ENCODE peak calls at places on chromosomes 1 and 21, in four cellular contexts. C is HCT116, T is GM12891, X is K562. I is an unnamed sample.

GRCh38 chr1:198598796-198599321 is 40.0 kb upstream of the PTPRC start:
- DNase-seq in C (no peak), T (no peak), X (peak; percentile 63), I (no peak)

GRCh38 chr1:178065250-178065649 is 28.7 kb upstream of the RASAL2 start:
- DNase-seq in C (no peak), T (no peak), X (no peak), I (no peak)

GRCh38 chr1:164930241-164930640 is 371.3 kb downstream of the PBX1 start:
- DNase-seq in C (no peak), T (no peak), X (no peak), I (no peak)

GRCh38 chr21:41032536-41032935 is 135.4 kb upstream of the BACE2 start:
- DNase-seq in C (no peak), T (no peak), X (no peak), I (no peak)

GRCh38 chr1:206415913-206416312 is 54.4 kb upstream of the IKBKE start:
- DNase-seq in C (no peak), T (no peak), X (no peak), I (no peak)

GRCh38 chr1:98870959-98871903 is 133.4 kb downstream of the PLPPR5 start:
- DNase-seq in C (no peak), T (peak; percentile 12), X (no peak), I (peak; percentile 90)

GRCh38 chr1:66552829-66553228 is 18.9 kb downstream of the SGIP1 start:
- DNase-seq in C (no peak), T (no peak), X (no peak), I (no peak)

GRCh38 chr1:204633665-204634064 is 51.9 kb downstream of the LRRN2 start:
- DNase-seq in C (no peak), T (no peak), X (no peak), I (no peak)

GRCh38 chr1:215568287-215568692 is 1.2 kb downstream of the KCTD3 start:
- DNase-seq in C (no peak), T (peak; percentile 18), X (peak; percentile 72), I (no peak)

GRCh38 chr1:16986596-16987361 is 6.4 kb upstream of the MFAP2 start:
- DNase-seq in C (no peak), T (no peak), X (peak; percentile 71), I (no peak)

GRCh38 chr1:201272838-201273237 is 10.5 kb upstream of the PKP1 start:
- DNase-seq in C (no peak), T (no peak), X (no peak), I (no peak)

GRCh38 chr1:15168479-15168878 is 14.9 kb downstream of the TMEM51 start:
- DNase-seq in C (no peak), T (no peak), X (no peak), I (no peak)

GRCh38 chr1:109365642-109366204 is 32.0 kb downstream of the SORT1 start:
- DNase-seq in C (no peak), T (no peak), X (no peak), I (no peak)
- TF ChIP-seq POLR2AphosphoS5 in C (no peak), T (no peak), X (no peak), I (no peak)

GRCh38 chr1:2145946-2146835 is 48.4 kb downstream of the FAAP20 start:
- DNase-seq in C (no peak), T (no peak), X (no peak), I (peak; percentile 67)

GRCh38 chr1:2151252-2151651 is 43.3 kb downstream of the FAAP20 start:
- DNase-seq in C (no peak), T (no peak), X (no peak), I (peak; percentile 100)

GRCh38 chr1:2146836-2147517 is 47.6 kb downstream of the FAAP20 start:
- DNase-seq in C (no peak), T (no peak), X (no peak), I (no peak)

GRCh38 chr1:2150836-2151235 is 43.7 kb downstream of the FAAP20 start:
- DNase-seq in C (no peak), T (no peak), X (no peak), I (no peak)

DNA sequence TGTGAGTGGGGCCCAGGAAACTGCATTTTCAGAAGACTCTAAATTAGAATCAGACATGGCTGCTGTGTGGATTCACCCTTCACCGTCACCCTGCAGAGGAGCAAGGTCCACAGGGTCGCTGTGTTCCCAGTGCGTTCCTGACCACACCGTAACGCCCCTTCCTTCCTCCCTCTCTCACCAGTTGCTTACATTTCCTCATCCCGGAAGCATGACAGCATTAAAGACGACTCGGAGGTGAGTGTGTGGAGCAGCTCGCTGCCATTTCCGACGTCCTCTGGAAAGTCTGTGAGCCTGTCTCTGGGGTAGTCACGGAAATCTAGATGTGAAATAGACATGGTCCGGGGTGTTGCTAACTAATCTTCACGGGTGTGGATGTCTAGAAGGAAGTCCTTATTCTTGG is 45.9 kb downstream of the FAAP20 start:
- DNase-seq in C (no peak), T (no peak), X (no peak), I (peak; percentile 92)
- TF ChIP-seq POLR2AphosphoS5 in C (no peak), T (no peak), X (no peak), I (peak; percentile 84)

GRCh38 chr1:27102707-27103468 is 52.0 kb downstream of the SLC9A1 start:
- DNase-seq in C (no peak), T (peak; percentile 91), X (peak; percentile 86), I (peak; percentile 71)
- TF ChIP-seq POLR2AphosphoS5 in C (no peak), T (no peak), X (no peak), I (no peak)

GRCh38 chr21:15839026-15839425 is 109.2 kb downstream of the USP25 start:
- DNase-seq in C (no peak), T (no peak), X (no peak), I (no peak)

GRCh38 chr21:15841856-15842564 is 112.2 kb downstream of the USP25 start:
- DNase-seq in C (no peak), T (no peak), X (no peak), I (no peak)

GRCh38 chr21:15840406-15840805 is 110.6 kb downstream of the USP25 start:
- DNase-seq in C (no peak), T (no peak), X (no peak), I (no peak)

GRCh38 chr21:15839601-15840000 is 109.8 kb downstream of the USP25 start:
- DNase-seq in C (no peak), T (no peak), X (no peak), I (no peak)

GRCh38 chr21:15837603-15838002 is 107.8 kb downstream of the USP25 start:
- DNase-seq in C (no peak), T (no peak), X (no peak), I (no peak)
- TF ChIP-seq POLR2AphosphoS5 in C (no peak), T (no peak), X (no peak), I (no peak)

GRCh38 chr1:36400514-36400824 is 2.8 kb upstream of the LSM10 start:
- DNase-seq in C (no peak), T (no peak), X (no peak), I (no peak)

GRCh38 chr1:36401602-36402517 is 4.2 kb upstream of the LSM10 start:
- DNase-seq in C (no peak), T (no peak), X (no peak), I (no peak)

GRCh38 chr1:36397378-36398230 is at the start of gene LSM10:
- DNase-seq in C (peak; percentile 85), T (peak; percentile 89), X (peak; percentile 95), I (peak; percentile 94)

GRCh38 chr1:36398370-36398977 is 766 bp upstream of the LSM10 start:
- DNase-seq in C (no peak), T (no peak), X (no peak), I (no peak)

GRCh38 chr1:36400825-36401601 is 3.3 kb upstream of the LSM10 start:
- DNase-seq in C (peak; percentile 95), T (peak; percentile 59), X (peak; percentile 86), I (peak; percentile 96)
- TF ChIP-seq POLR2AphosphoS5 in C (peak; percentile 97), T (peak; percentile 85), X (peak; percentile 77), I (peak; percentile 95)

GRCh38 chr1:218347713-218348627 is 2.8 kb downstream of the TGFB2 start:
- DNase-seq in C (no peak), T (no peak), X (no peak), I (no peak)
- TF ChIP-seq POLR2AphosphoS5 in C (no peak), T (no peak), X (no peak), I (no peak)

GRCh38 chr1:25821630-25822091 is 1.9 kb downstream of the MTFR1L start:
- DNase-seq in C (no peak), T (no peak), X (no peak), I (no peak)
- TF ChIP-seq POLR2AphosphoS5 in C (no peak), T (no peak), X (no peak), I (no peak)

GRCh38 chr21:44962481-44962966 is 22.7 kb downstream of the SLX9 start:
- DNase-seq in C (no peak), T (no peak), X (no peak), I (no peak)
- TF ChIP-seq POLR2AphosphoS5 in C (no peak), T (no peak), X (no peak), I (no peak)

GRCh38 chr1:199660071-199660470 is 367.4 kb upstream of the NR5A2 start:
- DNase-seq in C (no peak), T (no peak), X (no peak), I (no peak)
- TF ChIP-seq POLR2AphosphoS5 in C (no peak), T (no peak), X (no peak), I (no peak)

GRCh38 chr1:183279835-183280234 is 93.8 kb downstream of the LAMC2 start:
- DNase-seq in C (no peak), T (no peak), X (no peak), I (peak; percentile 92)
- TF ChIP-seq POLR2AphosphoS5 in C (no peak), T (no peak), X (no peak), I (peak; percentile 77)

I was measured in HL-60.